ENCODE peak calls at places on chromosomes 1 and 21, in four cellular contexts. One of them, this sample, is unnamed.

GRCh38 chr1:80444171-80444570 is 1356.6 kb upstream of the ADGRL2 start:
- DNase-seq in IMR-90: peak; percentile 1
- DNase-seq in mesendoderm: no peak
- DNase-seq in neuronal stem cell: no peak
- DNase-seq in this sample: no peak

GRCh38 chr1:14725641-14726213 is 127.2 kb downstream of the KAZN start:
- DNase-seq in IMR-90: no peak
- DNase-seq in mesendoderm: peak; percentile 97
- DNase-seq in neuronal stem cell: no peak
- DNase-seq in this sample: peak; percentile 83

GRCh38 chr1:201941420-201942128 is 4.8 kb downstream of the LMOD1 start:
- DNase-seq in IMR-90: no peak
- DNase-seq in neuronal stem cell: peak; percentile 90
- DNase-seq in mesendoderm: peak; percentile 96
- DNase-seq in this sample: peak; percentile 95

GRCh38 chr1:37498872-37499617 is 15.5 kb downstream of the MEAF6 start:
- DNase-seq in neuronal stem cell: no peak
- DNase-seq in IMR-90: peak; percentile 70
- DNase-seq in mesendoderm: no peak
- DNase-seq in this sample: no peak

GRCh38 chr1:110328274-110328673 is 10.9 kb upstream of the RBM15 start:
- DNase-seq in neuronal stem cell: no peak
- DNase-seq in IMR-90: peak; percentile 28
- DNase-seq in mesendoderm: no peak
- DNase-seq in this sample: no peak

GRCh38 chr1:101587749-101588148 is 350.9 kb downstream of the S1PR1 start:
- DNase-seq in mesendoderm: no peak
- DNase-seq in IMR-90: peak; percentile 1
- DNase-seq in neuronal stem cell: no peak
- DNase-seq in this sample: no peak

GRCh38 chr1:217281332-217281731 is 349.6 kb downstream of the GPATCH2 start:
- DNase-seq in IMR-90: no peak
- DNase-seq in neuronal stem cell: no peak
- DNase-seq in mesendoderm: no peak
- DNase-seq in this sample: no peak

GRCh38 chr1:29390491-29391361 is 154.4 kb downstream of the PTPRU start:
- DNase-seq in IMR-90: no peak
- DNase-seq in mesendoderm: no peak
- DNase-seq in neuronal stem cell: no peak
- DNase-seq in this sample: no peak

GRCh38 chr1:204927673-204928641 is 57.3 kb downstream of the NFASC start:
- DNase-seq in neuronal stem cell: no peak
- DNase-seq in IMR-90: no peak
- DNase-seq in mesendoderm: peak; percentile 98
- DNase-seq in this sample: peak; percentile 58

DNA sequence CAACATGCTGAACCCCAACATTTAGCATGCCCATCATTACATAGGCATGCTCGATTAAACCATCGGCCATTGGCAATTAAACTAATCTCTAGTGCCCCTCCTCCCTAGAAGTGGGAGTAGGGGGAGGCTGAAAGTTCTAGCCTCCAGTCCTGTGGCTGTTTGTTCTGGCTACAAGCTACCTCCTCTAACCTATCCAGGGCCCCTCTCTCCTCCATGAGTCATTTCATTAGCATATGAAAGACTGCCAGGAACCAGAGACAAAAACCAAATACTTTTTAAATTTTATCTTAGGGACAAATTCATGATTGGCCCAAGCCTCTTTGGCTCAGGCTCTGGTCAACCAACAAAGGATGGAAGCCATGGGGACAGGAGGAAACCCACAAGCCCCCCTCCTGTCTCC is 231.1 kb downstream of the CACNA1E start:
- DNase-seq in neuronal stem cell: no peak
- DNase-seq in mesendoderm: peak; percentile 74
- DNase-seq in IMR-90: no peak
- DNase-seq in this sample: no peak
- H2BK15ac ChIP-seq in neuronal stem cell: no peak overlapping the region
- H2BK15ac ChIP-seq in mesendoderm: no peak overlapping the region
- H2BK15ac ChIP-seq in IMR-90: no peak overlapping the region
- H2BK15ac ChIP-seq in this sample: no peak overlapping the region

DNA sequence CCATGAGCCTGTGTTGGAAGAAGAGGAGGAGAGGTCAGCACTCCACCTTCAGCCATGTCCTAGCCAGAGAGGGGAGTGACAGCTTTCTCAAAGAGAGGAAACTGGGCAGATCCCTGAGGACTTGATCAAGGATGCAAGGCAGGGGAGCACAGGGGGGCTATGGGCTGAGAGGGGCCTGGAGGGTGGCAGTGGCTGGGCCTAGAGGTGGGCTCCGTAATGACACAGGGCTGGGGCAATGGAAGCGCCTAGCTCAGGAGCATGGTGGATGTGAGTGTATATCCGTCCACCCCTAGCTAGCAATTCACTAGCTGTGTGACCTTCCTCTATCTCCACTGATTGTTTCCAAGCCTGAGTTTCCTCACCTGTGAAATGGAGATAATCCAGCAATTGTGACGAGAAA is 32.6 kb downstream of the NEK2 start:
- DNase-seq in neuronal stem cell: no peak
- DNase-seq in IMR-90: no peak
- DNase-seq in mesendoderm: no peak
- DNase-seq in this sample: no peak
- H3K27ac ChIP-seq in neuronal stem cell: no peak overlapping the region
- H3K27ac ChIP-seq in IMR-90: no peak overlapping the region
- H3K27ac ChIP-seq in mesendoderm: no peak overlapping the region
- H3K27ac ChIP-seq in this sample: no peak overlapping the region

GRCh38 chr1:210298936-210299335 is 29.8 kb upstream of the HHAT start:
- DNase-seq in neuronal stem cell: no peak
- DNase-seq in IMR-90: no peak
- DNase-seq in mesendoderm: no peak
- DNase-seq in this sample: no peak

GRCh38 chr1:210302501-210302900 is 26.2 kb upstream of the HHAT start:
- DNase-seq in mesendoderm: no peak
- DNase-seq in IMR-90: no peak
- DNase-seq in neuronal stem cell: no peak
- DNase-seq in this sample: no peak

GRCh38 chr1:210299501-210299900 is 29.2 kb upstream of the HHAT start:
- DNase-seq in mesendoderm: peak; percentile 55
- DNase-seq in neuronal stem cell: no peak
- DNase-seq in IMR-90: no peak
- DNase-seq in this sample: no peak

GRCh38 chr1:210303391-210303790 is 25.3 kb upstream of the HHAT start:
- DNase-seq in neuronal stem cell: no peak
- DNase-seq in IMR-90: no peak
- DNase-seq in mesendoderm: no peak
- DNase-seq in this sample: no peak

DNA sequence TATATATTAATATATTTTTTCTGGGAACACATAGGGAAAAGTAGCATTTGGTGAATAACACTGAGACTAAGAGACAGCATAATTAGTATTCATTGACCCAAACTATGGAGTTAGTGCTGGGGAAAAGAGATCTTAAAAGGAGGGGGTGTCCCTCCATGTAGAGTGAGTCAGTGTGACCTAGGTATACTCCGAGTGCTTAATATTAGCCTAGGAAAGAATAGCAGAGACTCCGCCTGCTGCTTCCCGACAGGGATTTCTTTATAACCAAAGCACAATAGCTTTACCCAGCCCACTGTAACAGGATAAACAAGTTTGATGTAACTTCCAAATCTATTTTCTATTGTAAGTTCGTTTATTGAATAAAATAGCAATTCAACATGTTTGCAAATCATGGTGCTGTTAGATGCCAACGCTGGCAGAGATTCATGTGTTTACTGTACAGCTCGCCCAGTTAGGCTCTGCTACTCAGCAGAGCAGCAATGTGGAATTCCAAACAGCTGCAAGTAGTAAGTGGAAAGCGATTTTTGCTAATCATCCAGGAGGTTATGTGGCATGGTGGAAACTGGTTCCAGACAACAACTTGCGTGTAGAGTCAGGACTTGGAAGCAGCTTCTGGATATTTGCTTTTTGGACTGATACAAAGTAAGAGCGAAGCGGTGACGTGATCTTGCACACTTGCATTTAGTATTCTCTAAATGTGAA is 27.3 kb upstream of the HHAT start:
- DNase-seq in IMR-90: no peak
- DNase-seq in neuronal stem cell: no peak
- DNase-seq in mesendoderm: no peak
- DNase-seq in this sample: no peak
- H2BK15ac ChIP-seq in IMR-90: no peak overlapping the region
- H2BK15ac ChIP-seq in neuronal stem cell: no peak overlapping the region
- H2BK15ac ChIP-seq in mesendoderm: no peak overlapping the region
- H2BK15ac ChIP-seq in this sample: no peak overlapping the region

GRCh38 chr1:145967288-145967687 is 2.8 kb downstream of the POLR3GL start:
- DNase-seq in IMR-90: no peak
- DNase-seq in neuronal stem cell: no peak
- DNase-seq in mesendoderm: no peak
- DNase-seq in this sample: no peak
- H3K27ac ChIP-seq in IMR-90: no peak overlapping the region
- H3K27ac ChIP-seq in neuronal stem cell: no peak overlapping the region
- H3K27ac ChIP-seq in mesendoderm: no peak overlapping the region
- H3K27ac ChIP-seq in this sample: no peak overlapping the region

DNA sequence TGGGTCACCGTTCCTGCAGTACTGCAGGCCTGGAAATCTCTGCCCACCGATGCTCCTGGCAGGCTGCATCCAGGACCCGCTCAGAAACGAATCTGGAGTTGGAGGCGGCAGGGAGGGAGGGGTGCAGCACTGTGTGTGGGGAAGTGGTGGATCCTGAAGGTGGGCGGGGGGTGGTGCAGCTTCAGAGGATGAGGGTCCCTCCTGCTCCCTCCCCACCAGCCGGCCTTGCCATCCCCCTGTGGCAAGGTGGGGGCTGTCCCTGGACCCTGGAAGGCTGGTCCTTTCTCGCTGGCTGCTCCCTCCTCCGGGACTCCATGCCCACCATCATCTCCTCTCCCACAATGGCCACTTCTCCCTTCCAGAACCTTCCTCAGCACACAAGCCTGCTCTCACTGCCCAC is 60.4 kb downstream of the B3GALT5 start:
- DNase-seq in IMR-90: no peak
- DNase-seq in neuronal stem cell: no peak
- DNase-seq in mesendoderm: no peak
- DNase-seq in this sample: peak; percentile 18
- H2BK15ac ChIP-seq in IMR-90: no peak overlapping the region
- H2BK15ac ChIP-seq in neuronal stem cell: no peak overlapping the region
- H2BK15ac ChIP-seq in mesendoderm: no peak overlapping the region
- H2BK15ac ChIP-seq in this sample: no peak overlapping the region

GRCh38 chr21:33162436-33162921 is 67.3 kb upstream of the IFNAR2 start:
- DNase-seq in mesendoderm: no peak
- DNase-seq in IMR-90: no peak
- DNase-seq in neuronal stem cell: peak; percentile 45
- DNase-seq in this sample: no peak
- H3K27ac ChIP-seq in mesendoderm: no peak overlapping the region
- H3K27ac ChIP-seq in IMR-90: no peak overlapping the region
- H3K27ac ChIP-seq in neuronal stem cell: no peak overlapping the region
- H3K27ac ChIP-seq in this sample: no peak overlapping the region

DNA sequence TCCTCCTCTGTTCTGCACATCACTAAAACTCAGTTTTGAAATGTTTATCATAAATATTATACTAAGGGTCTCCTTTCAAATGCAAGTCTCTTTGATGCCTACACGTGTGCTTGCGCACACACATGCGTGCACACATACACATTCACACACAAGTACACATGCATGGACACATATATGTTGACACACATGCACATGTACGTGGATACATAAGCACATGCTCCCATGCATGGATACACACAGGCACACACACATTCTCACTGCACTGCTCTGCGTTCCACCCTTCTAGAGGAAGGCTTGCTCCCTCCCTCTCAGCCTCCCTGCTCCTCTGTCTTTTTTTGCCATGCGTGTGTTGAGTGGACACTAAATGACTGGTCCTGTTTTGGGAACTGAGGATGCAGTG is 162.7 kb downstream of the PCP4 start:
- DNase-seq in IMR-90: no peak
- DNase-seq in mesendoderm: no peak
- DNase-seq in neuronal stem cell: no peak
- DNase-seq in this sample: no peak
- H2BK15ac ChIP-seq in IMR-90: no peak overlapping the region
- H2BK15ac ChIP-seq in mesendoderm: no peak overlapping the region
- H2BK15ac ChIP-seq in neuronal stem cell: no peak overlapping the region
- H2BK15ac ChIP-seq in this sample: no peak overlapping the region

GRCh38 chr1:224381880-224382548 is 25.3 kb downstream of the CNIH4 start:
- DNase-seq in IMR-90: no peak
- DNase-seq in mesendoderm: no peak
- DNase-seq in neuronal stem cell: no peak
- DNase-seq in this sample: no peak

GRCh38 chr1:224387943-224388342 is 31.3 kb downstream of the CNIH4 start:
- DNase-seq in mesendoderm: no peak
- DNase-seq in neuronal stem cell: no peak
- DNase-seq in IMR-90: no peak
- DNase-seq in this sample: no peak

GRCh38 chr1:224392411-224393249 is 36.0 kb downstream of the CNIH4 start:
- DNase-seq in mesendoderm: no peak
- DNase-seq in neuronal stem cell: no peak
- DNase-seq in IMR-90: peak; percentile 70
- DNase-seq in this sample: no peak

GRCh38 chr1:224390517-224390916 is 33.8 kb downstream of the CNIH4 start:
- DNase-seq in IMR-90: no peak
- DNase-seq in neuronal stem cell: no peak
- DNase-seq in mesendoderm: no peak
- DNase-seq in this sample: no peak

GRCh38 chr1:224387302-224387912 is 30.7 kb downstream of the CNIH4 start:
- DNase-seq in mesendoderm: no peak
- DNase-seq in neuronal stem cell: no peak
- DNase-seq in IMR-90: no peak
- DNase-seq in this sample: no peak
- H3K27ac ChIP-seq in mesendoderm: no peak overlapping the region
- H3K27ac ChIP-seq in neuronal stem cell: no peak overlapping the region
- H3K27ac ChIP-seq in IMR-90: no peak overlapping the region
- H3K27ac ChIP-seq in this sample: no peak overlapping the region

GRCh38 chr1:15730423-15730822 is 5.6 kb upstream of the SLC25A34 start:
- DNase-seq in neuronal stem cell: no peak
- DNase-seq in mesendoderm: no peak
- DNase-seq in IMR-90: no peak
- DNase-seq in this sample: no peak
- H2BK15ac ChIP-seq in neuronal stem cell: no peak overlapping the region
- H2BK15ac ChIP-seq in mesendoderm: no peak overlapping the region
- H2BK15ac ChIP-seq in IMR-90: no peak overlapping the region
- H2BK15ac ChIP-seq in this sample: no peak overlapping the region

GRCh38 chr1:84715620-84716019 is 25.4 kb upstream of the SSX2IP start:
- DNase-seq in neuronal stem cell: peak; percentile 36
- DNase-seq in IMR-90: no peak
- DNase-seq in mesendoderm: no peak
- DNase-seq in this sample: no peak
- H3K27ac ChIP-seq in neuronal stem cell: no peak overlapping the region
- H3K27ac ChIP-seq in IMR-90: peak overlapping the region; percentile 17
- H3K27ac ChIP-seq in mesendoderm: no peak overlapping the region
- H3K27ac ChIP-seq in this sample: no peak overlapping the region

This sample was measured in H9.